ENCODE peak calls at places on chromosomes 5 and 9, in ten cellular contexts. J is neuronal stem cell; Y is body of pancreas; N is AG08396; L is NCI-H748 treated with DMSO at 0.1 percent for 48 hours; E is NCI-H146; T is fibroblast of pulmonary artery; I is CD8-positive, alpha-beta T cell; W is B cell; F is GM04504. Z is an unnamed sample.

GRCh38 chr5:159106193-159106568 is 6.5 kb upstream of the EBF1 start:
- DNase-seq in I (no peak), J (no peak), Y (no peak), F (no peak), L (no peak), T (no peak), N (no peak), W (peak; percentile 70), E (no peak), Z (no peak)

GRCh38 chr9:32550046-32550608 is 2.0 kb upstream of the SMIM27 start:
- DNase-seq in J (peak; percentile 12), N (peak; percentile 29), Y (no peak), T (peak; percentile 45), F (no peak), I (no peak), L (no peak), E (no peak), W (no peak), Z (no peak)

GRCh38 chr9:131447148-131447547 is 53.3 kb downstream of the PRRC2B start:
- DNase-seq in J (no peak), E (no peak), T (no peak), W (no peak), I (no peak), N (no peak), F (no peak), L (no peak), Y (no peak), Z (no peak)

GRCh38 chr9:76667521-76667957 is 96.7 kb upstream of the PCA3 start:
- DNase-seq in L (no peak), Y (no peak), T (peak; percentile 73), W (no peak), I (no peak), F (no peak), E (no peak), J (no peak), N (peak; percentile 38), Z (no peak)

GRCh38 chr5:32734822-32735378 is 23.8 kb downstream of the NPR3 start:
- DNase-seq in W (no peak), F (no peak), E (no peak), I (no peak), T (no peak), L (no peak), J (no peak), N (no peak), Y (no peak), Z (no peak)

GRCh38 chr9:94829380-94830070 is 103.0 kb downstream of the AOPEP start:
- DNase-seq in N (no peak), I (no peak), L (no peak), T (no peak), F (no peak), W (no peak), Y (no peak), J (no peak), E (no peak), Z (no peak)

GRCh38 chr5:29077451-29077850 is 2039.1 kb upstream of the CDH9 start:
- DNase-seq in J (no peak), Y (no peak), N (no peak), L (no peak), E (no peak), I (no peak), T (no peak), W (no peak), F (no peak), Z (no peak)

GRCh38 chr9:70832487-70832886 is 288.9 kb downstream of the TRPM3 start:
- DNase-seq in E (no peak), I (no peak), W (no peak), T (peak; percentile 16), J (no peak), N (peak; percentile 5), F (no peak), L (no peak), Y (no peak), Z (no peak)

GRCh38 chr9:10054456-10054855 is 558.3 kb downstream of the PTPRD start:
- DNase-seq in N (no peak), I (no peak), T (no peak), E (no peak), J (no peak), Y (no peak), F (no peak), W (no peak), L (no peak), Z (no peak)

GRCh38 chr9:115213777-115214428 is 95.9 kb upstream of the TNC start:
- DNase-seq in Y (no peak), J (no peak), L (no peak), I (no peak), F (peak; percentile 86), W (no peak), T (peak; percentile 83), E (no peak), N (peak; percentile 61), Z (no peak)

GRCh38 chr5:14591548-14591947 is 10.0 kb downstream of the OTULINL start:
- DNase-seq in Y (no peak), L (no peak), J (no peak), E (no peak), F (no peak), W (no peak), I (no peak), T (no peak), N (peak; percentile 54), Z (no peak)

GRCh38 chr9:128102196-128102595 is 25.3 kb downstream of the PTGES2 start:
- DNase-seq in J (no peak), I (no peak), T (no peak), N (no peak), E (no peak), L (no peak), Y (no peak), F (no peak), W (no peak), Z (no peak)

GRCh38 chr5:127002390-127002789 is 28.0 kb downstream of the MARCHF3 start:
- DNase-seq in T (peak; percentile 82), W (no peak), I (no peak), J (no peak), L (no peak), Y (no peak), F (no peak), E (no peak), N (peak; percentile 57), Z (no peak)

GRCh38 chr9:89505795-89506385 is 8.0 kb upstream of the SEMA4D start:
- DNase-seq in F (no peak), Y (peak; percentile 64), W (no peak), E (peak; percentile 16), I (no peak), T (no peak), J (no peak), N (no peak), L (peak; percentile 5), Z (no peak)

GRCh38 chr5:99945706-99946442 is 589.3 kb upstream of the FAM174A start:
- DNase-seq in I (no peak), W (no peak), E (no peak), J (no peak), T (no peak), F (no peak), Y (no peak), L (no peak), N (no peak), Z (no peak)

GRCh38 chr9:72185561-72185960 is 36.3 kb downstream of the GDA start:
- DNase-seq in I (no peak), E (no peak), N (no peak), L (no peak), F (no peak), T (no peak), Y (no peak), W (no peak), J (no peak), Z (no peak)

GRCh38 chr9:110650991-110651411 is 17.6 kb upstream of the MUSK start:
- DNase-seq in L (no peak), N (peak; percentile 42), I (no peak), F (peak; percentile 90), W (no peak), T (peak; percentile 94), J (no peak), E (no peak), Y (no peak), Z (no peak)

GRCh38 chr9:98230789-98231188 is 24.7 kb downstream of the TBC1D2 start:
- DNase-seq in T (no peak), I (no peak), J (no peak), Y (no peak), N (no peak), E (no peak), L (no peak), F (no peak), W (no peak), Z (no peak)

GRCh38 chr5:109852371-109853160 is 162.8 kb downstream of the MAN2A1 start:
- DNase-seq in J (no peak), N (peak; percentile 21), Y (no peak), F (no peak), L (no peak), W (no peak), T (no peak), I (no peak), E (no peak), Z (no peak)

GRCh38 chr9:116594552-116594951 is 92.6 kb upstream of the TRIM32 start:
- DNase-seq in W (no peak), T (peak; percentile 79), N (peak; percentile 69), F (peak; percentile 78), I (no peak), Y (no peak), L (no peak), J (no peak), E (no peak), Z (no peak)

GRCh38 chr9:137312852-137313325 is 10.8 kb upstream of the NRARP start:
- DNase-seq in L (no peak), F (no peak), E (no peak), I (no peak), T (no peak), Y (peak; percentile 24), J (no peak), N (peak; percentile 12), W (peak; percentile 9), Z (peak; percentile 38)

GRCh38 chr9:110916361-110916760 is 121.9 kb downstream of the LPAR1 start:
- DNase-seq in J (no peak), W (no peak), F (no peak), E (no peak), N (no peak), Y (no peak), I (no peak), T (no peak), L (no peak), Z (no peak)

GRCh38 chr9:81832571-81833285 is 95.5 kb upstream of the SPATA31D4 start:
- DNase-seq in I (no peak), N (no peak), T (no peak), J (no peak), L (no peak), Y (no peak), F (no peak), W (no peak), E (no peak), Z (no peak)

GRCh38 chr9:99947395-99947794 is 40.9 kb downstream of the STX17 start:
- DNase-seq in E (no peak), F (no peak), Y (no peak), T (peak; percentile 20), N (no peak), I (no peak), J (no peak), L (no peak), W (no peak), Z (no peak)

GRCh38 chr9:128244443-128245226 is 31.2 kb downstream of the GOLGA2 start:
- DNase-seq in T (peak; percentile 89), J (no peak), E (no peak), Y (peak; percentile 47), F (peak; percentile 88), W (peak; percentile 42), I (no peak), L (no peak), N (peak; percentile 86), Z (peak; percentile 55)